ENCODE peak calls at places on chromosome 22, in six cellular contexts. One of them, this sample, is unnamed.

GRCh38 chr22:19105867-19106802 is 16.1 kb downstream of the DGCR2 start:
- DNase-seq in T-helper 1 cell: peak; percentile 46
- DNase-seq in central memory CD4-positive, alpha-beta T cell: peak; percentile 36
- DNase-seq in activated CD8-positive, alpha-beta memory T cell treated with anti-CD3 and anti-CD28 coated beads, Interleukin-2, amount 10 ng/mL, durations not matched to agents 7 days and 5 days: peak; percentile 54
- DNase-seq in Kasumi-1: no peak
- DNase-seq in skeletal muscle cell: no peak
- DNase-seq in this sample: peak; percentile 60

GRCh38 chr22:39381009-39381755 is 18.4 kb upstream of the TAB1 start:
- DNase-seq in Kasumi-1: no peak
- DNase-seq in T-helper 1 cell: no peak
- DNase-seq in central memory CD4-positive, alpha-beta T cell: no peak
- DNase-seq in activated CD8-positive, alpha-beta memory T cell treated with anti-CD3 and anti-CD28 coated beads, Interleukin-2, amount 10 ng/mL, durations not matched to agents 7 days and 5 days: no peak
- DNase-seq in skeletal muscle cell: no peak
- DNase-seq in this sample: no peak

GRCh38 chr22:44325718-44326548 is 13.2 kb upstream of the SHISAL1 start:
- DNase-seq in activated CD8-positive, alpha-beta memory T cell treated with anti-CD3 and anti-CD28 coated beads, Interleukin-2, amount 10 ng/mL, durations not matched to agents 7 days and 5 days: no peak
- DNase-seq in central memory CD4-positive, alpha-beta T cell: no peak
- DNase-seq in Kasumi-1: no peak
- DNase-seq in T-helper 1 cell: no peak
- DNase-seq in skeletal muscle cell: no peak
- DNase-seq in this sample: no peak

GRCh38 chr22:49883294-49883640 is 29.6 kb downstream of the ZBED4 start:
- DNase-seq in Kasumi-1: no peak
- DNase-seq in T-helper 1 cell: no peak
- DNase-seq in skeletal muscle cell: peak; percentile 5
- DNase-seq in central memory CD4-positive, alpha-beta T cell: no peak
- DNase-seq in activated CD8-positive, alpha-beta memory T cell treated with anti-CD3 and anti-CD28 coated beads, Interleukin-2, amount 10 ng/mL, durations not matched to agents 7 days and 5 days: no peak
- DNase-seq in this sample: no peak

GRCh38 chr22:43789452-43789851 is 22.7 kb downstream of the EFCAB6 start:
- DNase-seq in central memory CD4-positive, alpha-beta T cell: no peak
- DNase-seq in skeletal muscle cell: peak; percentile 82
- DNase-seq in activated CD8-positive, alpha-beta memory T cell treated with anti-CD3 and anti-CD28 coated beads, Interleukin-2, amount 10 ng/mL, durations not matched to agents 7 days and 5 days: no peak
- DNase-seq in T-helper 1 cell: no peak
- DNase-seq in Kasumi-1: no peak
- DNase-seq in this sample: no peak

GRCh38 chr22:27239520-27239919 is 562.0 kb downstream of the MN1 start:
- DNase-seq in activated CD8-positive, alpha-beta memory T cell treated with anti-CD3 and anti-CD28 coated beads, Interleukin-2, amount 10 ng/mL, durations not matched to agents 7 days and 5 days: no peak
- DNase-seq in central memory CD4-positive, alpha-beta T cell: no peak
- DNase-seq in Kasumi-1: no peak
- DNase-seq in skeletal muscle cell: no peak
- DNase-seq in T-helper 1 cell: no peak
- DNase-seq in this sample: no peak

GRCh38 chr22:30078320-30079311 is 1.6 kb upstream of the HORMAD2 start:
- DNase-seq in activated CD8-positive, alpha-beta memory T cell treated with anti-CD3 and anti-CD28 coated beads, Interleukin-2, amount 10 ng/mL, durations not matched to agents 7 days and 5 days: peak; percentile 53
- DNase-seq in T-helper 1 cell: no peak
- DNase-seq in skeletal muscle cell: no peak
- DNase-seq in central memory CD4-positive, alpha-beta T cell: peak; percentile 22
- DNase-seq in Kasumi-1: peak; percentile 16
- DNase-seq in this sample: no peak

GRCh38 chr22:36160499-36160942 is at the start of gene APOL3:
- DNase-seq in Kasumi-1: no peak
- DNase-seq in skeletal muscle cell: no peak
- DNase-seq in T-helper 1 cell: peak; percentile 35
- DNase-seq in central memory CD4-positive, alpha-beta T cell: peak; percentile 62
- DNase-seq in activated CD8-positive, alpha-beta memory T cell treated with anti-CD3 and anti-CD28 coated beads, Interleukin-2, amount 10 ng/mL, durations not matched to agents 7 days and 5 days: peak; percentile 76
- DNase-seq in this sample: peak; percentile 48

GRCh38 chr22:30500628-30501027 is 4.9 kb downstream of the SEC14L4 start:
- DNase-seq in activated CD8-positive, alpha-beta memory T cell treated with anti-CD3 and anti-CD28 coated beads, Interleukin-2, amount 10 ng/mL, durations not matched to agents 7 days and 5 days: no peak
- DNase-seq in central memory CD4-positive, alpha-beta T cell: no peak
- DNase-seq in Kasumi-1: no peak
- DNase-seq in T-helper 1 cell: no peak
- DNase-seq in skeletal muscle cell: no peak
- DNase-seq in this sample: no peak

GRCh38 chr22:37253164-37253660 is 9.1 kb upstream of the RAC2 start:
- DNase-seq in T-helper 1 cell: no peak
- DNase-seq in Kasumi-1: peak; percentile 39
- DNase-seq in activated CD8-positive, alpha-beta memory T cell treated with anti-CD3 and anti-CD28 coated beads, Interleukin-2, amount 10 ng/mL, durations not matched to agents 7 days and 5 days: no peak
- DNase-seq in central memory CD4-positive, alpha-beta T cell: no peak
- DNase-seq in skeletal muscle cell: no peak
- DNase-seq in this sample: no peak

GRCh38 chr22:25027959-25028840 is 75.7 kb downstream of the KIAA1671 start:
- DNase-seq in T-helper 1 cell: no peak
- DNase-seq in central memory CD4-positive, alpha-beta T cell: no peak
- DNase-seq in skeletal muscle cell: no peak
- DNase-seq in Kasumi-1: no peak
- DNase-seq in activated CD8-positive, alpha-beta memory T cell treated with anti-CD3 and anti-CD28 coated beads, Interleukin-2, amount 10 ng/mL, durations not matched to agents 7 days and 5 days: peak; percentile 54
- DNase-seq in this sample: no peak

GRCh38 chr22:24588370-24588755 is 4.5 kb downstream of the LRRC75B start:
- DNase-seq in skeletal muscle cell: no peak
- DNase-seq in central memory CD4-positive, alpha-beta T cell: no peak
- DNase-seq in T-helper 1 cell: no peak
- DNase-seq in activated CD8-positive, alpha-beta memory T cell treated with anti-CD3 and anti-CD28 coated beads, Interleukin-2, amount 10 ng/mL, durations not matched to agents 7 days and 5 days: no peak
- DNase-seq in Kasumi-1: no peak
- DNase-seq in this sample: no peak

GRCh38 chr22:44102121-44102520 is 78.0 kb downstream of the PARVB start:
- DNase-seq in activated CD8-positive, alpha-beta memory T cell treated with anti-CD3 and anti-CD28 coated beads, Interleukin-2, amount 10 ng/mL, durations not matched to agents 7 days and 5 days: no peak
- DNase-seq in central memory CD4-positive, alpha-beta T cell: no peak
- DNase-seq in Kasumi-1: no peak
- DNase-seq in T-helper 1 cell: no peak
- DNase-seq in skeletal muscle cell: no peak
- DNase-seq in this sample: no peak

GRCh38 chr22:25354456-25354855 is 135.0 kb downstream of the CRYBB2 start:
- DNase-seq in activated CD8-positive, alpha-beta memory T cell treated with anti-CD3 and anti-CD28 coated beads, Interleukin-2, amount 10 ng/mL, durations not matched to agents 7 days and 5 days: no peak
- DNase-seq in Kasumi-1: no peak
- DNase-seq in T-helper 1 cell: no peak
- DNase-seq in skeletal muscle cell: no peak
- DNase-seq in central memory CD4-positive, alpha-beta T cell: no peak
- DNase-seq in this sample: no peak

GRCh38 chr22:27461470-27461869 is 340.1 kb downstream of the MN1 start:
- DNase-seq in Kasumi-1: no peak
- DNase-seq in central memory CD4-positive, alpha-beta T cell: no peak
- DNase-seq in skeletal muscle cell: peak; percentile 39
- DNase-seq in T-helper 1 cell: no peak
- DNase-seq in activated CD8-positive, alpha-beta memory T cell treated with anti-CD3 and anti-CD28 coated beads, Interleukin-2, amount 10 ng/mL, durations not matched to agents 7 days and 5 days: no peak
- DNase-seq in this sample: no peak

GRCh38 chr22:38570841-38571364 is 920 bp upstream of the DMC1 start:
- DNase-seq in Kasumi-1: peak; percentile 39
- DNase-seq in T-helper 1 cell: peak; percentile 15
- DNase-seq in central memory CD4-positive, alpha-beta T cell: peak; percentile 38
- DNase-seq in skeletal muscle cell: no peak
- DNase-seq in activated CD8-positive, alpha-beta memory T cell treated with anti-CD3 and anti-CD28 coated beads, Interleukin-2, amount 10 ng/mL, durations not matched to agents 7 days and 5 days: peak; percentile 61
- DNase-seq in this sample: peak; percentile 7

GRCh38 chr22:21657361-21658118 is 8.3 kb upstream of the PPIL2 start:
- DNase-seq in T-helper 1 cell: peak; percentile 83
- DNase-seq in activated CD8-positive, alpha-beta memory T cell treated with anti-CD3 and anti-CD28 coated beads, Interleukin-2, amount 10 ng/mL, durations not matched to agents 7 days and 5 days: peak; percentile 85
- DNase-seq in skeletal muscle cell: no peak
- DNase-seq in central memory CD4-positive, alpha-beta T cell: peak; percentile 68
- DNase-seq in Kasumi-1: peak; percentile 75
- DNase-seq in this sample: peak; percentile 40

This sample was measured in CD8-positive, alpha-beta T cell.